ENCODE peak calls at places on chromosomes 12 and 14, in five cellular contexts. C is K562, S is mammary epithelial cell, V is IMR-90, F is PC-9. Y is an unnamed sample.

GRCh38 chr12:111953455-111953854 is 59.5 kb downstream of the TMEM116 start:
- DNase-seq in C (no peak), S (no peak), V (peak; percentile 11), F (no peak), Y (no peak)

GRCh38 chr12:133081408-133081806 is 684 bp downstream of the ZNF140 start:
- DNase-seq in C (no peak), S (no peak), V (no peak), F (peak; percentile 3), Y (no peak)

GRCh38 chr12:103368167-103368566 is 127.6 kb downstream of the C12orf42 start:
- DNase-seq in C (no peak), S (no peak), V (no peak), F (no peak), Y (no peak)

GRCh38 chr14:90758959-90759358 is 57.3 kb downstream of the TTC7B start:
- DNase-seq in C (no peak), S (no peak), V (peak; percentile 4), F (no peak), Y (no peak)

GRCh38 chr14:89906000-89906399 is 48.5 kb downstream of the EFCAB11 start:
- DNase-seq in C (no peak), S (no peak), V (no peak), F (no peak), Y (no peak)

GRCh38 chr12:53205747-53206146 is 1.3 kb downstream of the ITGB7 start:
- DNase-seq in C (peak; percentile 44), S (peak; percentile 76), V (peak; percentile 89), F (peak; percentile 59), Y (peak; percentile 74)

GRCh38 chr14:70655110-70655826 is 13.6 kb downstream of the TTC9 start:
- DNase-seq in C (no peak), S (no peak), V (no peak), F (no peak), Y (no peak)

GRCh38 chr14:72525087-72525909 is 368.6 kb downstream of the DPF3 start:
- DNase-seq in C (no peak), S (no peak), V (no peak), F (no peak), Y (no peak)

GRCh38 chr14:20415723-20416622 is 2.7 kb upstream of the TEP1 start:
- DNase-seq in C (peak; percentile 35), S (peak; percentile 31), V (peak; percentile 61), F (no peak), Y (peak; percentile 74)

GRCh38 chr14:37985826-37986470 is 221.8 kb upstream of the SSTR1 start:
- DNase-seq in C (peak; percentile 7), S (no peak), V (peak; percentile 65), F (peak; percentile 15), Y (peak; percentile 68)

GRCh38 chr12:9906888-9907287 is 25.3 kb downstream of the CLEC2A start:
- DNase-seq in C (no peak), S (peak; percentile 8), V (no peak), F (no peak), Y (no peak)

GRCh38 chr14:105346880-105347586 is 32.5 kb downstream of the PACS2 start:
- DNase-seq in C (peak; percentile 37), S (no peak), V (no peak), F (no peak), Y (no peak)

GRCh38 chr12:2960996-2961616 is 1.9 kb downstream of the TEAD4 start:
- DNase-seq in C (no peak), S (no peak), V (peak; percentile 18), F (no peak), Y (peak; percentile 12)

DNA sequence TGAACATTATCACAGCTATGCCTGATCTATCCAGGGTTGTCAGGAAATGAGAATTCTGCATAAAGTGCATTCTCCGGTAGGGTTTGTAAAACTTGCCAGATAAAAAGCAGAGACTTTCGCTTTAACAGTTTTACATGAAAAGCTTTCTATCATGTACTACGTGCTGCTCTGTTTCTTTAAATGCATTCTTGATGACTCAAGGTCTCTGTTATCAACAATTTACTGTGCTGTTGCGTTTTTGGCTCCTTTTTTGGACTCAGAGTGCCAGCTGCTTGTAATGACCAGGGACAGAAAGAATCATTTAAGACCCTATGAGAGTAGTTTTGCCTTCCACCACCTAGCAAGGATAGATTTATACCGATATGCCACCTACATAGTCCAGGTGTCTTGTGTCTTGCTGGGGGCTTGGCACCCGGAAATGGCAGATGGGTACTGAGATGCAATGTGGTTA is 371.1 kb downstream of the BTG1 start:
- DNase-seq in C (no peak), S (peak; percentile 49), V (peak; percentile 82), F (peak; percentile 5), Y (peak; percentile 59)
- H2AFZ ChIP-seq in C (no peak overlapping the region), S (peak overlapping the region; percentile 50), V (peak overlapping the region; percentile 87), F (no peak overlapping the region), Y (peak overlapping the region; percentile 67)

DNA sequence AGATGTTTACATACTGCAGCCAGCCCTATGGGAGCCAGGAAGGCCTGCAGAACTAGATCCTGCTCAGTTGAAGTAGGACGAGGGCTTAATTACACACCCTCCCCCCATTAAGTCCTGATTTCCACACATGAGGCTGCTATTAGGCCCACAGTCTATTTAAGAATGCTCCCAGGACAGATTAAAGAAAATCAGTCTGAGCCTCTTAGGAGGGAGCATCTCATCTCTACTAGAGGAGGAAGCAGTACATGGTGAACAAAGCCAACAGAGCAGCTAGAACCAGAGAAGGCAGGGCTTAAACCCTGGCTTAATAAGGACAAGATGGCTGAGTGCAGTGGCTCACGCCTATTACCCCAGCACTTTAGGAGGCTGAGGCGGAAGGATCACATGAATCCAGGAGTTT is 55.8 kb upstream of the ARHGAP5 start:
- DNase-seq in C (no peak), S (no peak), V (no peak), F (no peak), Y (no peak)
- H3K36me3 ChIP-seq in C (no peaks in the 10 kb centered on the region), S (no peaks in the 10 kb centered on the region), V (no peaks in the 10 kb centered on the region), F (no peaks in the 10 kb centered on the region), Y (no peaks in the 10 kb centered on the region)

GRCh38 chr12:3988519-3989217 is 115.5 kb upstream of the PARP11 start:
- DNase-seq in C (no peak), S (no peak), V (no peak), F (no peak), Y (no peak)
- TF ChIP-seq CTCF in C (no peak), S (no peak), V (no peak), F (no peak), Y (no peak)

DNA sequence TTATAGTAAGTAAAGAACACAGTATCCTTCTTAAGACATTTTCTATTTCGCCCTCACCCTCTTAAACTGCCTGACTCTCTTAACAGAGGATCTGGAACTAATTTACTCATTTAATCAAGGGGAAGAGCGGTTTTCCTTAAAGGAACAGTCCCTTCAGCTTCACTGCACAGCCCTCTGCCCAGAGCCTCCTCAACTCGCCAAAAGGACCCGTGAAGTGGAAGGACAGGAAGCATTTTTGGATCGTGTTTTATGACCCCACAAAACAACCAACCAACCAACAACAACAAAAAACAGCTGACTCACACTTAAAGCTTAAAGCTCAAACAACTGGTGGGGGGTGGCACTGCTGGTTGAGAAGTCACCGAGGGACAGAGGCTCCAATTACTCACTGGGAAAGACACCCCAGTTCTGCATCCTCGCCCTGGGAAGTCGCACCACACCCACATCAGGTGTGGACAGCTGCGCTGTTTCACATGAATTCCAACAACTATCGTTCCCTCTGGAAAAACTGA is 35.7 kb downstream of the NID2 start:
- DNase-seq in C (no peak), S (peak; percentile 8), V (peak; percentile 55), F (peak; percentile 43), Y (no peak)
- H2AFZ ChIP-seq in C (peak overlapping the region; percentile 79), S (no peak overlapping the region), V (peak overlapping the region; percentile 19), F (peak overlapping the region; percentile 71), Y (peak overlapping the region; percentile 46)

GRCh38 chr12:12534134-12534866 is 28.4 kb downstream of the DUSP16 start:
- DNase-seq in C (no peak), S (no peak), V (no peak), F (no peak), Y (no peak)
- H3K36me3 ChIP-seq in C (no peaks in the 10 kb centered on the region), S (no peaks in the 10 kb centered on the region), V (no peaks in the 10 kb centered on the region), F (no peaks in the 10 kb centered on the region), Y (no peaks in the 10 kb centered on the region)